ENCODE peak calls at places on chromosomes 16 and 17, in ten cellular contexts. One of them, this sample, is unnamed.

GRCh38 chr16:71358464-71359031 is at the start of gene CALB2:
- DNase-seq in body of pancreas: peak; percentile 86
- DNase-seq in Peyer's patch: peak; percentile 78
- DNase-seq in ovary: peak; percentile 53
- DNase-seq in transverse colon: peak; percentile 64
- DNase-seq in tibial nerve: peak; percentile 55
- DNase-seq in A549: peak; percentile 58
- DNase-seq in heart left ventricle: peak; percentile 78
- DNase-seq in uterus: peak; percentile 55
- DNase-seq in prostate gland: peak; percentile 40
- DNase-seq in this sample: peak; percentile 88

GRCh38 chr16:52066951-52067350 is 480.0 kb downstream of the TOX3 start:
- DNase-seq in body of pancreas: no peak
- DNase-seq in Peyer's patch: no peak
- DNase-seq in ovary: no peak
- DNase-seq in transverse colon: no peak
- DNase-seq in tibial nerve: no peak
- DNase-seq in A549: no peak
- DNase-seq in heart left ventricle: no peak
- DNase-seq in uterus: no peak
- DNase-seq in prostate gland: no peak
- DNase-seq in this sample: no peak

GRCh38 chr17:27384261-27384701 is 72.0 kb upstream of the KSR1 start:
- DNase-seq in body of pancreas: peak; percentile 84
- DNase-seq in Peyer's patch: no peak
- DNase-seq in ovary: no peak
- DNase-seq in transverse colon: peak; percentile 24
- DNase-seq in tibial nerve: no peak
- DNase-seq in A549: peak; percentile 44
- DNase-seq in heart left ventricle: peak; percentile 71
- DNase-seq in uterus: peak; percentile 62
- DNase-seq in prostate gland: peak; percentile 66
- DNase-seq in this sample: peak; percentile 30

GRCh38 chr16:51243836-51244483 is 92.9 kb upstream of the SALL1 start:
- DNase-seq in body of pancreas: peak; percentile 60
- DNase-seq in Peyer's patch: no peak
- DNase-seq in ovary: no peak
- DNase-seq in transverse colon: peak; percentile 29
- DNase-seq in tibial nerve: no peak
- DNase-seq in A549: peak; percentile 28
- DNase-seq in heart left ventricle: no peak
- DNase-seq in uterus: peak; percentile 23
- DNase-seq in prostate gland: no peak
- DNase-seq in this sample: no peak

GRCh38 chr16:31301708-31302400 is 42.1 kb downstream of the ITGAM start:
- DNase-seq in body of pancreas: no peak
- DNase-seq in Peyer's patch: no peak
- DNase-seq in ovary: no peak
- DNase-seq in transverse colon: no peak
- DNase-seq in tibial nerve: no peak
- DNase-seq in A549: peak; percentile 8
- DNase-seq in heart left ventricle: no peak
- DNase-seq in uterus: no peak
- DNase-seq in prostate gland: no peak
- DNase-seq in this sample: no peak

GRCh38 chr17:35063514-35064223 is at the start of gene RFFL:
- DNase-seq in body of pancreas: peak; percentile 95
- DNase-seq in Peyer's patch: peak; percentile 75
- DNase-seq in ovary: peak; percentile 85
- DNase-seq in transverse colon: peak; percentile 91
- DNase-seq in tibial nerve: peak; percentile 81
- DNase-seq in A549: peak; percentile 99
- DNase-seq in heart left ventricle: peak; percentile 76
- DNase-seq in uterus: peak; percentile 78
- DNase-seq in prostate gland: peak; percentile 96
- DNase-seq in this sample: peak; percentile 93

GRCh38 chr16:86846136-86846535 is 267.8 kb downstream of the FOXL1 start:
- DNase-seq in body of pancreas: no peak
- DNase-seq in Peyer's patch: no peak
- DNase-seq in ovary: no peak
- DNase-seq in transverse colon: no peak
- DNase-seq in tibial nerve: no peak
- DNase-seq in A549: no peak
- DNase-seq in heart left ventricle: no peak
- DNase-seq in uterus: no peak
- DNase-seq in prostate gland: no peak
- DNase-seq in this sample: no peak

GRCh38 chr16:51577621-51578303 is 426.7 kb upstream of the SALL1 start:
- DNase-seq in body of pancreas: no peak
- DNase-seq in Peyer's patch: no peak
- DNase-seq in ovary: no peak
- DNase-seq in transverse colon: no peak
- DNase-seq in tibial nerve: no peak
- DNase-seq in A549: no peak
- DNase-seq in heart left ventricle: no peak
- DNase-seq in uterus: no peak
- DNase-seq in prostate gland: no peak
- DNase-seq in this sample: no peak

DNA sequence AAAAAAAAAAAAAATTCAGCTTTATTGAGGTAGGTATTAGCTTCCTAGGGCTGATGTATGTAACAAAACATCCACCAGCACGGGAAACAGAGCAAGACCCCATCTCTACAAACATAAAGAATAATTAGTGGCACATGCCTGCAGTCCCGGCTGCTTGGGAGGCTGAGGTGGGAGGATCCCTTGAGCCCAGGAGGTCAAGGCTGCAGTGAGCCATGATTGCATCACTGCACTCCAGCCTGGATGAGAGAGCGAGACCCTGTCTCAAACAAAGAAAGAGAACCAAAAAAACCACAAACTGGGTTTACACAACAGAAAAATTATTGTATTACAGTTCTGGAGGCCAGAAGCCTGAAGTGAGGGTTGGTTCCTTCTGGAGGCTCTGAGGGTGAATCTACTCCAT is 4.0 kb upstream of the MMP25 start:
- DNase-seq in body of pancreas: no peak
- DNase-seq in Peyer's patch: no peak
- DNase-seq in ovary: no peak
- DNase-seq in transverse colon: no peak
- DNase-seq in tibial nerve: no peak
- DNase-seq in A549: no peak
- DNase-seq in heart left ventricle: no peak
- DNase-seq in uterus: no peak
- DNase-seq in prostate gland: no peak
- DNase-seq in this sample: no peak
- H3K4me3 ChIP-seq in body of pancreas: no peak overlapping the region
- H3K4me3 ChIP-seq in Peyer's patch: no peak overlapping the region
- H3K4me3 ChIP-seq in ovary: no peak overlapping the region
- H3K4me3 ChIP-seq in transverse colon: no peak overlapping the region
- H3K4me3 ChIP-seq in tibial nerve: no peak overlapping the region
- H3K4me3 ChIP-seq in A549: no peak overlapping the region
- H3K4me3 ChIP-seq in heart left ventricle: no peak overlapping the region
- H3K4me3 ChIP-seq in uterus: no peak overlapping the region
- H3K4me3 ChIP-seq in prostate gland: no peak overlapping the region
- H3K4me3 ChIP-seq in this sample: no peak overlapping the region

GRCh38 chr16:29995911-29996772 is at the start of gene INO80E:
- DNase-seq in body of pancreas: peak; percentile 98
- DNase-seq in Peyer's patch: peak; percentile 100
- DNase-seq in ovary: peak; percentile 97
- DNase-seq in transverse colon: peak; percentile 99
- DNase-seq in tibial nerve: peak; percentile 96
- DNase-seq in A549: peak; percentile 99
- DNase-seq in heart left ventricle: peak; percentile 100
- DNase-seq in uterus: peak; percentile 99
- DNase-seq in prostate gland: peak; percentile 98
- DNase-seq in this sample: peak; percentile 98

GRCh38 chr16:29994613-29995329 is 646 bp downstream of the HIRIP3 start:
- DNase-seq in body of pancreas: peak; percentile 75
- DNase-seq in Peyer's patch: peak; percentile 91
- DNase-seq in ovary: peak; percentile 51
- DNase-seq in transverse colon: peak; percentile 86
- DNase-seq in tibial nerve: no peak
- DNase-seq in A549: no peak
- DNase-seq in heart left ventricle: peak; percentile 82
- DNase-seq in uterus: peak; percentile 60
- DNase-seq in prostate gland: no peak
- DNase-seq in this sample: no peak

GRCh38 chr16:29993903-29994612 is 1.4 kb downstream of the HIRIP3 start:
- DNase-seq in body of pancreas: no peak
- DNase-seq in Peyer's patch: no peak
- DNase-seq in ovary: no peak
- DNase-seq in transverse colon: no peak
- DNase-seq in tibial nerve: no peak
- DNase-seq in A549: no peak
- DNase-seq in heart left ventricle: peak; percentile 2
- DNase-seq in uterus: no peak
- DNase-seq in prostate gland: no peak
- DNase-seq in this sample: no peak

GRCh38 chr16:29996773-29997250 is 771 bp downstream of the INO80E start:
- DNase-seq in body of pancreas: no peak
- DNase-seq in Peyer's patch: no peak
- DNase-seq in ovary: no peak
- DNase-seq in transverse colon: no peak
- DNase-seq in tibial nerve: no peak
- DNase-seq in A549: no peak
- DNase-seq in heart left ventricle: peak; percentile 8
- DNase-seq in uterus: no peak
- DNase-seq in prostate gland: no peak
- DNase-seq in this sample: no peak

GRCh38 chr16:29995330-29995910 is at the start of gene HIRIP3:
- DNase-seq in body of pancreas: peak; percentile 89
- DNase-seq in Peyer's patch: peak; percentile 91
- DNase-seq in ovary: peak; percentile 88
- DNase-seq in transverse colon: peak; percentile 91
- DNase-seq in tibial nerve: peak; percentile 68
- DNase-seq in A549: peak; percentile 86
- DNase-seq in heart left ventricle: peak; percentile 94
- DNase-seq in uterus: peak; percentile 89
- DNase-seq in prostate gland: peak; percentile 75
- DNase-seq in this sample: peak; percentile 89
- TF ChIP-seq POLR2A in body of pancreas: peak; percentile 61
- TF ChIP-seq POLR2A in Peyer's patch: peak; percentile 16
- TF ChIP-seq POLR2A in ovary: peak; percentile 43
- TF ChIP-seq POLR2A in transverse colon: peak; percentile 14
- TF ChIP-seq POLR2A in tibial nerve: no peak
- TF ChIP-seq POLR2A in A549: no peak
- TF ChIP-seq POLR2A in heart left ventricle: no peak
- TF ChIP-seq POLR2A in uterus: no peak
- TF ChIP-seq POLR2A in prostate gland: no peak
- TF ChIP-seq POLR2A in this sample: no peak

DNA sequence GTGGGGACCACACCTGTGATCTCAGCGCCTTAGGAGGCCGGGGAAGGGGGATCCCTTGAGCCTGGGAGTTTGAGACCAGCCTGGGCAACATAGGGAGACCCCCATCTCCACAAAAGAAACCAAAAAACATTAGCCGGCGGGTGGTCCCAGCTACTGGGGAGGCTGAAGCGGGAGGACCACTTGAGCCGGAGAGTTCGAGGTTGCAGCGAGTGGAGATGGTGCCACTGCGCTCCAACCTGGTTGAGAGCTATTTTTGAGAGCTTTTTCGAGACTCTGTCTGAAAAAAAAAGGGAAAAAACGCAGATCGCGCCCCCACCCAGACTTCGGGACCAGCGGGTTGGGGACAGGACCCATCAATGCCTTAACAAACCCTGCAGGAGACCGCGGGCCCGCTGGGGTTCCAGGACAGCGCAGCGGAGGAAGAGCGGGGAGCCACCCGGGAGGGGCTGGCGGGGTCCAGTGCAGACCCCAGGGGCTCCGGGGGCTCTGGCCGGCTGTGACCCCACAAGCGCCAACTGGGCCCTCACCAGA is 762 bp upstream of the BAIAP3 start:
- DNase-seq in body of pancreas: no peak
- DNase-seq in Peyer's patch: no peak
- DNase-seq in ovary: no peak
- DNase-seq in transverse colon: no peak
- DNase-seq in tibial nerve: no peak
- DNase-seq in A549: no peak
- DNase-seq in heart left ventricle: no peak
- DNase-seq in uterus: no peak
- DNase-seq in prostate gland: no peak
- DNase-seq in this sample: no peak
- H3K4me3 ChIP-seq in body of pancreas: no peak overlapping the region
- H3K4me3 ChIP-seq in Peyer's patch: peak overlapping the region; percentile 58
- H3K4me3 ChIP-seq in ovary: peak overlapping the region; percentile 1
- H3K4me3 ChIP-seq in transverse colon: peak overlapping the region; percentile 37
- H3K4me3 ChIP-seq in tibial nerve: peak overlapping the region; percentile 31
- H3K4me3 ChIP-seq in A549: peak overlapping the region; percentile 56
- H3K4me3 ChIP-seq in heart left ventricle: peak overlapping the region; percentile 65
- H3K4me3 ChIP-seq in uterus: peak overlapping the region; percentile 9
- H3K4me3 ChIP-seq in prostate gland: peak overlapping the region; percentile 35
- H3K4me3 ChIP-seq in this sample: no peak overlapping the region

GRCh38 chr16:69727916-69728270 is 1.5 kb upstream of the NQO1 start:
- DNase-seq in body of pancreas: no peak
- DNase-seq in Peyer's patch: no peak
- DNase-seq in ovary: no peak
- DNase-seq in transverse colon: no peak
- DNase-seq in tibial nerve: no peak
- DNase-seq in A549: no peak
- DNase-seq in heart left ventricle: no peak
- DNase-seq in uterus: no peak
- DNase-seq in prostate gland: no peak
- DNase-seq in this sample: peak; percentile 36

GRCh38 chr16:69724981-69725479 is 1.3 kb downstream of the NQO1 start:
- DNase-seq in body of pancreas: no peak
- DNase-seq in Peyer's patch: no peak
- DNase-seq in ovary: no peak
- DNase-seq in transverse colon: no peak
- DNase-seq in tibial nerve: no peak
- DNase-seq in A549: no peak
- DNase-seq in heart left ventricle: no peak
- DNase-seq in uterus: no peak
- DNase-seq in prostate gland: no peak
- DNase-seq in this sample: no peak

GRCh38 chr16:69725480-69726312 is 664 bp downstream of the NQO1 start:
- DNase-seq in body of pancreas: no peak
- DNase-seq in Peyer's patch: no peak
- DNase-seq in ovary: no peak
- DNase-seq in transverse colon: no peak
- DNase-seq in tibial nerve: no peak
- DNase-seq in A549: no peak
- DNase-seq in heart left ventricle: no peak
- DNase-seq in uterus: no peak
- DNase-seq in prostate gland: no peak
- DNase-seq in this sample: no peak

GRCh38 chr16:69724414-69724873 is 1.9 kb downstream of the NQO1 start:
- DNase-seq in body of pancreas: no peak
- DNase-seq in Peyer's patch: no peak
- DNase-seq in ovary: no peak
- DNase-seq in transverse colon: no peak
- DNase-seq in tibial nerve: no peak
- DNase-seq in A549: no peak
- DNase-seq in heart left ventricle: no peak
- DNase-seq in uterus: no peak
- DNase-seq in prostate gland: no peak
- DNase-seq in this sample: no peak

DNA sequence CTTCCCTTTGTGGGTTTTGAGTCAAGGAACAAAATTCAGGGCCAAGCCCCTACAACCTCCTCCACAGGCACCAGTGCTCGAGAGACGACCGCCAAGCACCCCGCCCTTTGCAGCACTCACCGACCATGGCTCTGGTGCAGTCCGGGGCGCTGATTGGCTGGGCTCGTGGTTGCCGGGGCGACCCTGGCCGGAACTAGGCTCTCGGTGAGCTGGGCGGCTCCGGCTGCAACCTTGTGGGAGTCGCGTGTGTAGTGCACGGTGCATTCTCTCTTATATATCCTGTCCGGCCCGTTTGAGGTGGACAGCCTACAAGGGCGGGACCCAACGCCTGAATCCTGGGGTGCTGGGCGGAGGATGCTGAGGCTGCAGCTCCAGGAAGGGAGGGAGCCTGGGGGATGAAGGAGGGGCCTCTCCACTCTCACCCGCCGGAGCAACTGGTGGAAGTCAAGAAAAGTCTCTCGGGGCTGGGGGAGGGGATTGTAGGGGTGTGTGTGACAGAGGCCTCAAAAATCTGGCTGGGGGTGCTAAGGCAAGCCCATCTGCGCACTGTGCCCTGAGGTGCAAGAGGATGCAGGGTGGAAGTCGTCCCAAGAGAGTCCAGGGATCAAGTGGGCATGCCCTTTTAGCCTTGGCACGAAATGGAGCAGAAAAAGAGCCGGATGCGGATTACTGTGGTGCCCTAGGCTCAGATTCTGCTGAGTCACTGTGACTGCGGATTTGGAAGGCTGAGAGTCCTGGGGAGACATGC is at the start of gene NQO1:
- DNase-seq in body of pancreas: peak; percentile 95
- DNase-seq in Peyer's patch: peak; percentile 97
- DNase-seq in ovary: peak; percentile 91
- DNase-seq in transverse colon: peak; percentile 96
- DNase-seq in tibial nerve: peak; percentile 86
- DNase-seq in A549: peak; percentile 95
- DNase-seq in heart left ventricle: peak; percentile 96
- DNase-seq in uterus: peak; percentile 91
- DNase-seq in prostate gland: peak; percentile 91
- DNase-seq in this sample: peak; percentile 95
- TF ChIP-seq POLR2A in body of pancreas: peak; percentile 65
- TF ChIP-seq POLR2A in Peyer's patch: peak; percentile 94
- TF ChIP-seq POLR2A in ovary: peak; percentile 13
- TF ChIP-seq POLR2A in transverse colon: peak; percentile 90
- TF ChIP-seq POLR2A in tibial nerve: peak; percentile 42
- TF ChIP-seq POLR2A in A549: peak; percentile 99
- TF ChIP-seq POLR2A in heart left ventricle: peak; percentile 66
- TF ChIP-seq POLR2A in uterus: peak; percentile 39
- TF ChIP-seq POLR2A in prostate gland: peak; percentile 23
- TF ChIP-seq POLR2A in this sample: no peak